ENCODE peak calls at places on chromosomes 2 and 18, in nine cellular contexts. G is NCI-H1105, R is germinal center, M is GM23338, K is vagina, I is AG04449, H is ELR, N is T-helper 2 cell, S is GM19239. X is an unnamed sample.

GRCh38 chr2:80437959-80438358 is 133.4 kb upstream of the LRRTM1 start:
- DNase-seq in G (no peak), R (no peak), M (peak), K (no peak), I (no peak), H (no peak), N (no peak), S (no peak), X (peak)

GRCh38 chr2:230922951-230923717 is 1.9 kb downstream of the GPR55 start:
- DNase-seq in G (no peak), R (no peak), M (no peak), K (no peak), I (no peak), H (no peak), N (peak), S (no peak), X (peak)

GRCh38 chr2:105936954-105937353 is 192.2 kb downstream of the NCK2 start:
- DNase-seq in G (no peak), R (no peak), M (no peak), K (no peak), I (no peak), H (no peak), N (no peak), S (no peak), X (no peak)

GRCh38 chr2:37782721-37783438 is 111.4 kb upstream of the CDC42EP3 start:
- DNase-seq in G (no peak), R (no peak), M (no peak), K (no peak), I (no peak), H (no peak), N (no peak), S (no peak), X (no peak)

GRCh38 chr2:190722825-190723224 is 73.9 kb downstream of the NAB1 start:
- DNase-seq in G (no peak), R (no peak), M (no peak), K (no peak), I (no peak), H (no peak), N (peak), S (no peak), X (no peak)

GRCh38 chr2:197851451-197851850 is 47.1 kb downstream of the PLCL1 start:
- DNase-seq in G (no peak), R (no peak), M (peak), K (no peak), I (no peak), H (peak), N (no peak), S (no peak), X (peak)

GRCh38 chr2:3279236-3279960 is 98.2 kb downstream of the EIPR1 start:
- DNase-seq in G (no peak), R (no peak), M (no peak), K (no peak), I (no peak), H (no peak), N (no peak), S (no peak), X (peak)

GRCh38 chr18:36630917-36631316 is 197.9 kb downstream of the TPGS2 start:
- DNase-seq in G (no peak), R (no peak), M (no peak), K (no peak), I (no peak), H (no peak), N (no peak), S (no peak), X (no peak)

GRCh38 chr2:20179179-20179754 is 45.7 kb downstream of the SDC1 start:
- DNase-seq in G (no peak), R (no peak), M (no peak), K (no peak), I (no peak), H (no peak), N (no peak), S (no peak), X (no peak)

GRCh38 chr2:129605654-129606053 is 373.8 kb upstream of the RAB6C start:
- DNase-seq in G (peak), R (no peak), M (no peak), K (no peak), I (no peak), H (no peak), N (no peak), S (no peak), X (no peak)

GRCh38 chr2:239956818-239957261 is 68.3 kb downstream of the NDUFA10 start:
- DNase-seq in G (no peak), R (no peak), M (no peak), K (no peak), I (no peak), H (no peak), N (no peak), S (no peak), X (no peak)

GRCh38 chr18:9869713-9870430 is 15.9 kb upstream of the TXNDC2 start:
- DNase-seq in G (no peak), R (no peak), M (peak), K (no peak), I (no peak), H (peak), N (peak), S (peak), X (peak)

GRCh38 chr2:139990646-139991335 is 1210.6 kb upstream of the NXPH2 start:
- DNase-seq in G (no peak), R (no peak), M (no peak), K (no peak), I (no peak), H (no peak), N (no peak), S (no peak), X (no peak)

GRCh38 chr2:119251652-119252051 is 28.0 kb downstream of the STEAP3 start:
- DNase-seq in G (no peak), R (no peak), M (no peak), K (no peak), I (no peak), H (no peak), N (no peak), S (no peak), X (peak)

GRCh38 chr2:45888167-45888566 is 236.7 kb downstream of the PRKCE start:
- DNase-seq in G (no peak), R (no peak), M (no peak), K (no peak), I (peak), H (peak), N (no peak), S (no peak), X (no peak)

GRCh38 chr2:185291035-185291647 is 447.5 kb upstream of the FSIP2 start:
- DNase-seq in G (no peak), R (no peak), M (peak), K (no peak), I (peak), H (peak), N (peak), S (no peak), X (peak)

GRCh38 chr2:227796044-227796780 is 17.4 kb upstream of the CCL20 start:
- DNase-seq in G (no peak), R (no peak), M (no peak), K (no peak), I (no peak), H (no peak), N (no peak), S (no peak), X (no peak)

GRCh38 chr2:203442463-203442862 is 92.6 kb downstream of the RAPH1 start:
- DNase-seq in G (no peak), R (no peak), M (no peak), K (no peak), I (no peak), H (no peak), N (peak), S (no peak), X (no peak)

GRCh38 chr2:200616656-200617055 is 30.8 kb downstream of the AOX1 start:
- DNase-seq in G (no peak), R (no peak), M (no peak), K (no peak), I (no peak), H (no peak), N (no peak), S (no peak), X (no peak)

GRCh38 chr2:207163053-207163814 is 2.5 kb downstream of the KLF7 start:
- DNase-seq in G (no peak), R (no peak), M (peak), K (no peak), I (peak), H (peak), N (peak), S (no peak), X (no peak)

GRCh38 chr2:2698182-2699116 is 367.4 kb upstream of the MYT1L start:
- DNase-seq in G (no peak), R (no peak), M (peak), K (no peak), I (no peak), H (peak), N (peak), S (no peak), X (peak)

GRCh38 chr2:239027431-239028252 is 179.8 kb downstream of the TWIST2 start:
- DNase-seq in G (no peak), R (no peak), M (no peak), K (no peak), I (no peak), H (no peak), N (no peak), S (no peak), X (no peak)

GRCh38 chr2:120290737-120291136 is 38.1 kb downstream of the RALB start:
- DNase-seq in G (no peak), R (no peak), M (peak), K (no peak), I (no peak), H (no peak), N (no peak), S (no peak), X (no peak)

GRCh38 chr2:143513081-143513480 is 383.9 kb downstream of the ARHGAP15 start:
- DNase-seq in G (no peak), R (peak), M (peak), K (no peak), I (no peak), H (peak), N (peak), S (peak), X (peak)

GRCh38 chr2:10742666-10743065 is 21.2 kb downstream of the ATP6V1C2 start:
- DNase-seq in G (no peak), R (no peak), M (no peak), K (no peak), I (no peak), H (no peak), N (no peak), S (no peak), X (no peak)

GRCh38 chr2:146927080-146927714 is 917.6 kb upstream of the ACVR2A start:
- DNase-seq in G (no peak), R (no peak), M (peak), K (no peak), I (no peak), H (peak), N (peak), S (no peak), X (peak)

GRCh38 chr2:239611222-239611795 is 210.5 kb upstream of the HDAC4 start:
- DNase-seq in G (no peak), R (no peak), M (no peak), K (no peak), I (no peak), H (no peak), N (no peak), S (no peak), X (peak)

GRCh38 chr18:35345460-35345921 is 1.3 kb upstream of the ZNF24 start:
- DNase-seq in G (no peak), R (peak), M (peak), K (no peak), I (no peak), H (no peak), N (no peak), S (no peak), X (no peak)

GRCh38 chr2:83079007-83079406 is 1380.1 kb downstream of the SUCLG1 start:
- DNase-seq in G (no peak), R (no peak), M (no peak), K (no peak), I (no peak), H (no peak), N (no peak), S (no peak), X (no peak)

GRCh38 chr18:74567805-74568204 is 29.9 kb upstream of the ZNF407 start:
- DNase-seq in G (no peak), R (peak), M (peak), K (no peak), I (no peak), H (no peak), N (no peak), S (no peak), X (peak)

GRCh38 chr18:74806700-74807416 is 209.2 kb downstream of the ZNF407 start:
- DNase-seq in G (no peak), R (peak), M (no peak), K (no peak), I (peak), H (peak), N (no peak), S (peak), X (no peak)

GRCh38 chr18:48777737-48778111 is 173.0 kb downstream of the SMAD7 start:
- DNase-seq in G (no peak), R (no peak), M (no peak), K (no peak), I (no peak), H (no peak), N (no peak), S (no peak), X (no peak)

GRCh38 chr2:85064927-85065630 is 68.1 kb upstream of the TCF7L1 start:
- DNase-seq in G (no peak), R (no peak), M (peak), K (no peak), I (no peak), H (no peak), N (no peak), S (no peak), X (peak)

GRCh38 chr2:236109061-236109460 is 59.1 kb downstream of the GBX2 start:
- DNase-seq in G (no peak), R (no peak), M (no peak), K (no peak), I (no peak), H (no peak), N (no peak), S (no peak), X (no peak)

GRCh38 chr18:25298853-25299274 is 53.1 kb downstream of the ZNF521 start:
- DNase-seq in G (no peak), R (no peak), M (no peak), K (no peak), I (peak), H (peak), N (no peak), S (no peak), X (no peak)

GRCh38 chr2:75375646-75376582 is 176.6 kb upstream of the TACR1 start:
- DNase-seq in G (no peak), R (no peak), M (no peak), K (no peak), I (no peak), H (peak), N (no peak), S (no peak), X (no peak)

GRCh38 chr2:113220970-113221708 is 47.4 kb downstream of the PSD4 start:
- DNase-seq in G (no peak), R (no peak), M (no peak), K (no peak), I (no peak), H (no peak), N (no peak), S (no peak), X (no peak)

GRCh38 chr2:48144777-48145176 is 238.5 kb upstream of the FBXO11 start:
- DNase-seq in G (peak), R (no peak), M (no peak), K (no peak), I (no peak), H (peak), N (peak), S (no peak), X (no peak)